ENCODE peak calls at places on chromosomes 2 and 18, in ten cellular contexts. C is psoas muscle, T is body of pancreas, Y is cardiac muscle cell, I is tibial nerve, K is K562, M is H9, B is HCT116, J is dorsolateral prefrontal cortex, X is tibial artery. N is an unnamed sample.

GRCh38 chr2:199704358-199705238 is 146.4 kb downstream of the FTCDNL1 start:
- DNase-seq in M (peak), C (no peak), Y (peak), X (no peak), K (peak), J (no peak), T (peak), B (peak), I (peak), N (peak)

GRCh38 chr18:64720781-64721464 is 572.0 kb upstream of the LINC00305 start:
- DNase-seq in C (no peak), J (peak), M (no peak), I (no peak), T (peak), Y (no peak), K (no peak), B (no peak), X (no peak), N (no peak)

GRCh38 chr2:67322361-67323001 is 74.7 kb upstream of the ETAA1 start:
- DNase-seq in J (peak), X (peak), C (no peak), T (peak), B (peak), I (no peak), Y (peak), M (peak), K (no peak), N (peak)

GRCh38 chr2:174939046-174939445 is 66.1 kb downstream of the CHN1 start:
- DNase-seq in K (no peak), I (no peak), T (no peak), X (no peak), M (no peak), Y (peak), C (no peak), B (peak), J (no peak), N (peak)

GRCh38 chr2:26722911-26723310 is 30.4 kb downstream of the KCNK3 start:
- DNase-seq in C (no peak), M (no peak), K (no peak), J (no peak), B (no peak), X (no peak), I (no peak), Y (no peak), T (no peak), N (no peak)

GRCh38 chr2:11533278-11534077 is at the start of gene GREB1:
- DNase-seq in J (no peak), I (no peak), M (no peak), K (no peak), X (no peak), T (no peak), Y (no peak), C (no peak), B (no peak), N (peak)

GRCh38 chr2:187956906-187957534 is 334.7 kb upstream of the GULP1 start:
- DNase-seq in X (no peak), I (no peak), M (no peak), T (no peak), B (no peak), K (no peak), Y (no peak), C (no peak), J (no peak), N (no peak)

GRCh38 chr2:143706297-143706696 is 577.1 kb downstream of the ARHGAP15 start:
- DNase-seq in K (no peak), B (no peak), Y (no peak), M (no peak), J (no peak), I (no peak), T (no peak), C (no peak), X (no peak), N (no peak)

GRCh38 chr2:214591359-214591758 is 180.5 kb downstream of the VWC2L start:
- DNase-seq in Y (no peak), I (no peak), J (no peak), K (no peak), C (no peak), T (no peak), X (no peak), B (no peak), M (no peak), N (no peak)

GRCh38 chr2:10163498-10164486 is 41.3 kb downstream of the RRM2 start:
- DNase-seq in T (no peak), J (no peak), K (no peak), C (no peak), I (no peak), M (no peak), X (no peak), Y (no peak), B (no peak), N (no peak)

GRCh38 chr2:210502997-210503621 is 26.6 kb upstream of the LANCL1 start:
- DNase-seq in C (peak), T (peak), J (peak), X (peak), M (peak), Y (peak), I (peak), B (peak), K (peak), N (peak)

GRCh38 chr2:44171018-44171417 is 2.3 kb downstream of the PPM1B start:
- DNase-seq in C (no peak), I (no peak), J (no peak), X (no peak), Y (peak), M (no peak), T (no peak), B (peak), K (no peak), N (peak)

GRCh38 chr2:196248467-196249104 is 77.2 kb upstream of the STK17B start:
- DNase-seq in Y (no peak), T (no peak), J (no peak), M (no peak), C (no peak), B (no peak), K (no peak), X (no peak), I (no peak), N (no peak)

GRCh38 chr2:29293830-29294438 is 178.7 kb downstream of the CLIP4 start:
- DNase-seq in J (no peak), B (peak), X (no peak), C (no peak), I (peak), K (peak), Y (peak), M (peak), T (peak), N (peak)

GRCh38 chr2:79906149-79906548 is 393.3 kb downstream of the CTNNA2 start:
- DNase-seq in K (no peak), X (no peak), Y (no peak), T (no peak), B (no peak), I (no peak), J (no peak), C (no peak), M (no peak), N (no peak)

GRCh38 chr2:79909521-79909920 is 395.0 kb downstream of the LRRTM1 start:
- DNase-seq in C (no peak), Y (no peak), K (no peak), X (no peak), J (no peak), M (no peak), T (no peak), I (no peak), B (no peak), N (no peak)

DNA sequence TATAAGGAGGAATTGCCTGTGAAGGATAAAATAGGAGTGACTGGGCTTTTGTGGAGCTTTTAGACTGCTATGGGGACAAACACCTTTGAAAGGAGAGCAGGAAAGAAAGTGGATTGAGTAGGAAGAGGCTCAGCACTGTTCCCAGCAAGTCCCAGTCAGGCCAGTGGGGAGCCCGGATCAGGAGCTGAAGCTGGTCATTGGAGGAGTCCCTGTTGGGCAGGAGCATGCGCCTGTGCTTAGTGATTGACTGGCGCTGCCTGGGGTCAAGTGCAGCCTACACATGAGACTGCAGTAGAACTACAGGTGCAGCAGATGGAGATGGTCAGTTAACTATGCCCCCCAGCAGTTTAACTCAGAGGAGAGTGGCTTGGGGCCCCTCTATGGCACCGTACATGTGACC is 390.8 kb downstream of the CTNNA2 start:
- DNase-seq in Y (no peak), C (no peak), K (no peak), J (no peak), B (no peak), M (no peak), I (no peak), T (no peak), X (no peak), N (no peak)
- TF ChIP-seq CTCF in Y (no peak), C (no peak), K (no peak), J (no peak), B (no peak), M (no peak), I (no peak), T (no peak), X (no peak), N (no peak)

DNA sequence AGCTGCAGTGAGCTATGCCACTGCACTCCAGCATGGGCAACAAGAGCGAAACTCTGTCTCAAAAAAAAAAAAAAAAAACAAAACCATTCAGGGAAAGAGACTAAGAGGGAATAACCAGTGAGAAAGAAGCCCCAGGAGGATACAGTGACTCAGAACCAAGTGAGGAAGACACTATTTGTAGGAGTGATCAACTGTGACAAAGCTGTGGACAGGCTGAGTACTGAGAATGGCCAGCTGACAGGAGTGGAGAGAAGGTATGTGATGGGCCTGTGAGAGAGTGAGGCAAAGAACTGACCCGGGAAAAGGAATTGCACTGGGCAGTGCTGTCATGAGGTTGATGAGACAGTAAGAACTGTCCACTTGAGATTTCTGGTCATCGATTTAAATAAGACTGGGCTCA is 6.7 kb upstream of the LCT start:
- DNase-seq in C (no peak), B (no peak), Y (no peak), J (no peak), K (no peak), I (no peak), X (no peak), M (no peak), T (no peak), N (no peak)
- H3K27ac ChIP-seq in C (no peak), B (no peak), Y (no peak), J (no peak), K (no peak), I (no peak), X (no peak), M (no peak), T (no peak), N (no peak)

GRCh38 chr2:205237524-205237923 is 444.8 kb upstream of the NRP2 start:
- DNase-seq in J (no peak), M (no peak), T (no peak), Y (no peak), B (no peak), C (no peak), X (no peak), I (no peak), K (no peak), N (no peak)
- TF ChIP-seq CTCF in J (no peak), M (peak), T (no peak), Y (no peak), B (no peak), C (peak), X (no peak), I (no peak), K (no peak), N (no peak)

DNA sequence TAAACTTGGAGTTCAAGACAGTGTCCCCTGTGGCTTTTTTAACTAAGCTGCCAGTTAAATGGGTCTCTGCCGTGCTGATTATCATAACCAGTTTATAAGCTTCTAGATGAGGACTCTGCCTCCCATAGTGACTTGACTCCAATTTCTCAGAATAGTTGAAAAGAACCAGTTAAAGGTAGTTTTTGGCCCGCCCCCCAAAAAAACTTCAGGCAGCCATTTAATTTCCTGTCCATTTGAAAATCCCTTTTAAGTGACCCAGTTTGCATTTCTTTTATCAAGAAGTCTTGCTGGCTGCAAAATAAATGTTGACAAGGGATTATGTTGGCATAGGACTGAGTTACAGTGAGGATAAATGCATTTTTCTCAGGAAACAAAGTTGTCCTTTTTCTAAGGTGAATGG is 2.3 kb downstream of the SLC20A1 start:
- DNase-seq in K (no peak), C (no peak), B (no peak), T (no peak), M (no peak), X (no peak), Y (no peak), J (no peak), I (no peak), N (no peak)
- H3K27ac ChIP-seq in K (peak), C (no peak), B (no peak), T (no peak), M (no peak), X (no peak), Y (no peak), J (no peak), I (no peak), N (no peak)

GRCh38 chr2:85066006-85066405 is 67.2 kb upstream of the TCF7L1 start:
- DNase-seq in M (no peak), K (no peak), I (no peak), J (no peak), X (no peak), Y (no peak), T (no peak), C (no peak), B (no peak), N (no peak)

GRCh38 chr2:85071096-85071495 is 62.1 kb upstream of the TCF7L1 start:
- DNase-seq in T (no peak), B (no peak), K (no peak), J (no peak), Y (peak), X (no peak), C (no peak), I (no peak), M (no peak), N (no peak)

GRCh38 chr2:85064927-85065630 is 68.1 kb upstream of the TCF7L1 start:
- DNase-seq in B (no peak), M (peak), I (no peak), C (no peak), T (no peak), J (no peak), X (no peak), Y (no peak), K (no peak), N (no peak)

GRCh38 chr2:85063981-85064599 is 69.1 kb upstream of the TCF7L1 start:
- DNase-seq in X (no peak), K (no peak), Y (no peak), I (no peak), M (no peak), B (no peak), T (no peak), C (no peak), J (no peak), N (no peak)

GRCh38 chr2:85066874-85067351 is 66.3 kb upstream of the TCF7L1 start:
- DNase-seq in I (peak), J (peak), C (peak), K (peak), B (peak), Y (peak), X (peak), T (peak), M (peak), N (peak)
- TF ChIP-seq CTCF in I (peak), J (peak), C (peak), K (peak), B (peak), Y (peak), X (peak), T (peak), M (peak), N (peak)

GRCh38 chr2:109242222-109242653 is 113.2 kb downstream of the SH3RF3 start:
- DNase-seq in I (no peak), J (no peak), C (peak), T (no peak), K (no peak), Y (no peak), X (peak), B (no peak), M (no peak), N (no peak)

GRCh38 chr2:109242654-109243331 is 113.8 kb downstream of the SH3RF3 start:
- DNase-seq in I (peak), B (no peak), C (peak), K (no peak), X (peak), J (no peak), M (no peak), Y (peak), T (peak), N (peak)

GRCh38 chr2:109246176-109246575 is 117.2 kb downstream of the SH3RF3 start:
- DNase-seq in B (no peak), I (no peak), T (no peak), J (no peak), X (no peak), C (no peak), K (no peak), Y (no peak), M (no peak), N (no peak)

GRCh38 chr2:109244750-109245382 is 115.9 kb downstream of the SH3RF3 start:
- DNase-seq in J (no peak), K (no peak), T (no peak), B (no peak), Y (no peak), C (no peak), X (no peak), M (no peak), I (no peak), N (no peak)

DNA sequence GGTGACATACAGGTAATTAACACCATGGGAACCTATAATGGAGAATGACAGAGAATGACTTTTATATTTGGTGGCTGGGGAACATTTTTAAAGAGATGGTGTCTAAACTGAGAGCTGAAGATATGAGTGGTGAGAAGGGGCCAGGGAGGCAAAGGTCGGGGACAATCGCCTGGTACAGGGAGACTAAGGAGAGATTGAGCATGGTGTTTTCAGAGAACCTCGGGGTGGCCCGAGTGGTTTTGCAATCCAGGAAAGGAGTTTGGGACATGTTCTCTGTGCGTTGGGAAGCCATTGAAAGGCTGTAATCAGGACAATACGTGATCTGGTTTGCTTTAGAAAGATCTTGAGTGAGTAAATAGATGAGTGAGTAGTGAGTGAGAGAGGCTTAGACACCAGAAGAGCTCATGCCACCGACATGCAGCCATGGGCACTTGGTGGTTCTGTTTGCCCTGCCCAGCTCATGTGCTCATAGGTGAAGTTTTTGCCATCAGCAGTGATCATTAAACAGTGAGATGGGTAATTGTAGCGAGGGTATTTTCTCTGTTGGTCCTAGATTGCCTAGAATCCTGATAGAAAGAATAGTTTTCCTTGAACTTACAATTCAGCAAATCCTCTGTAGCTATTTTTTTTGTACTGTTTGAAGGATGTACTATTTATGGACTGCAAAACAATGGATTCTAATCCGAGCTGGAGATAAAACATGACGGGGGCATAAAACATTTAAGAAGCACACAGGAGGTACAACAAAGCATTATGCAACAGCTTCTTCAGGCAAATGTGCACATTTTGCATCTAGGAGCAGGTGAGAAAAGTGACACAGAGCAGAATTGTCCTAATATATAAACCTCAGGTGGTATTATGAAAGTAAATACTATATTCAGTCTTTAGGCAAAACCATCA is 114.8 kb downstream of the SH3RF3 start:
- DNase-seq in I (no peak), J (no peak), Y (peak), K (no peak), X (no peak), M (no peak), B (no peak), C (no peak), T (no peak), N (no peak)
- H3K27ac ChIP-seq in I (peak), J (peak), Y (no peak), K (no peak), X (peak), M (no peak), B (no peak), C (peak), T (peak), N (peak)

GRCh38 chr2:238774980-238775509 is 72.8 kb upstream of the TWIST2 start:
- DNase-seq in T (no peak), Y (no peak), M (no peak), J (no peak), B (no peak), K (no peak), X (no peak), C (no peak), I (no peak), N (no peak)

GRCh38 chr2:238772635-238773297 is 75.1 kb upstream of the TWIST2 start:
- DNase-seq in T (no peak), K (no peak), X (no peak), J (no peak), M (no peak), I (no peak), B (no peak), Y (no peak), C (no peak), N (no peak)

GRCh38 chr2:238773472-238773871 is 74.4 kb upstream of the TWIST2 start:
- DNase-seq in C (no peak), J (no peak), X (no peak), M (no peak), B (no peak), T (no peak), Y (no peak), I (no peak), K (no peak), N (no peak)

GRCh38 chr2:238771639-238772038 is 76.2 kb upstream of the TWIST2 start:
- DNase-seq in X (no peak), M (no peak), C (no peak), B (no peak), T (no peak), J (no peak), I (no peak), Y (no peak), K (no peak), N (no peak)

GRCh38 chr2:238771193-238771592 is 76.7 kb upstream of the TWIST2 start:
- DNase-seq in J (no peak), B (no peak), X (no peak), I (peak), M (peak), K (peak), Y (peak), C (no peak), T (no peak), N (no peak)
- TF ChIP-seq CTCF in J (no peak), B (no peak), X (no peak), I (no peak), M (peak), K (peak), Y (peak), C (no peak), T (no peak), N (no peak)

N was measured in RWPE1.